ENCODE peak calls at places on chromosomes 7 and 10, in nine cellular contexts. T, U, L, A, J, M, E, P and B are unnamed samples.

GRCh38 chr10:77240042-77240619 is 397.5 kb downstream of the KCNMA1 start:
- DNase-seq in J (no peak), E (no peak), U (no peak), L (no peak), P (no peak), M (no peak), T (no peak), A (no peak), B (no peak)

GRCh38 chr10:78337646-78338391 is 304.2 kb downstream of the RPS24 start:
- DNase-seq in U (no peak), A (no peak), T (no peak), P (no peak), E (peak; percentile 3), M (no peak), L (peak; percentile 38), J (no peak), B (no peak)

GRCh38 chr10:93274419-93274818 is 200.7 kb downstream of the CYP26A1 start:
- DNase-seq in J (no peak), M (no peak), U (no peak), L (no peak), P (no peak), T (no peak), A (no peak), E (no peak), B (no peak)

GRCh38 chr7:78299088-78299487 is 500.5 kb downstream of the PHTF2 start:
- DNase-seq in A (no peak), J (no peak), M (no peak), T (no peak), L (no peak), P (no peak), U (no peak), E (no peak), B (no peak)

GRCh38 chr7:74586258-74587200 is 71.0 kb upstream of the GTF2I start:
- DNase-seq in T (no peak), J (no peak), P (no peak), U (no peak), E (no peak), A (no peak), L (no peak), M (no peak), B (no peak)

GRCh38 chr7:17845197-17845547 is 95.1 kb downstream of the SNX13 start:
- DNase-seq in E (no peak), T (no peak), A (no peak), U (no peak), P (no peak), L (no peak), J (no peak), M (no peak), B (no peak)

GRCh38 chr10:55497893-55498499 is 697.0 kb upstream of the PCDH15 start:
- DNase-seq in L (no peak), J (no peak), P (no peak), U (no peak), T (no peak), E (no peak), A (no peak), M (no peak), B (no peak)

GRCh38 chr10:35447693-35448407 is 111.5 kb downstream of the CCNY start:
- DNase-seq in L (no peak), U (no peak), J (no peak), P (peak; percentile 10), A (peak; percentile 63), E (no peak), T (no peak), M (no peak), B (peak; percentile 65)

GRCh38 chr10:112985701-112986510 is 35.9 kb downstream of the TCF7L2 start:
- DNase-seq in P (no peak), L (no peak), M (no peak), A (no peak), T (peak; percentile 29), U (no peak), E (no peak), J (no peak), B (peak; percentile 20)

GRCh38 chr7:37193087-37193774 is 255.4 kb downstream of the ELMO1 start:
- DNase-seq in P (no peak), L (no peak), M (no peak), T (no peak), A (no peak), J (peak; percentile 42), E (no peak), U (no peak), B (no peak)